ENCODE peak calls at places on chromosomes 5 and 9, in four cellular contexts. J is mammary epithelial cell, A is suprapubic skin, E is body of pancreas. P is an unnamed sample.

GRCh38 chr5:146176805-146177204 is 5.6 kb downstream of the LARS1 start:
- DNase-seq in E (no peak), A (no peak), J (no peak), P (no peak)

GRCh38 chr5:115267617-115268016 is 4.9 kb upstream of the PGGT1B start:
- DNase-seq in A (no peak), J (peak; percentile 17), E (no peak), P (peak; percentile 18)

GRCh38 chr9:35615981-35616680 is 2.1 kb downstream of the CD72 start:
- DNase-seq in A (peak; percentile 65), J (no peak), E (no peak), P (no peak)

GRCh38 chr5:108620516-108620915 is 127.2 kb upstream of the FER start:
- DNase-seq in A (no peak), E (no peak), J (no peak), P (no peak)

GRCh38 chr5:149895416-149896345 is 48.9 kb downstream of the PDE6A start:
- DNase-seq in J (peak; percentile 78), A (no peak), E (no peak), P (no peak)

GRCh38 chr9:91101598-91102168 is 260.0 kb downstream of the AUH start:
- DNase-seq in A (no peak), E (no peak), J (no peak), P (no peak)

GRCh38 chr5:67033893-67034605 is 162.6 kb downstream of the CD180 start:
- DNase-seq in A (no peak), E (no peak), J (no peak), P (peak; percentile 13)

GRCh38 chr9:111038336-111039202 is at the start of gene LPAR1:
- DNase-seq in A (peak; percentile 90), J (peak; percentile 64), E (peak; percentile 46), P (peak; percentile 62)

GRCh38 chr5:66864240-66864884 is 268.2 kb downstream of the MAST4 start:
- DNase-seq in A (no peak), E (no peak), J (peak; percentile 65), P (peak; percentile 60)

GRCh38 chr5:5340206-5340729 is 82.2 kb upstream of the ICE1 start:
- DNase-seq in A (peak; percentile 87), J (peak; percentile 88), E (peak; percentile 35), P (peak; percentile 95)

GRCh38 chr9:95509851-95510529 is 6.8 kb downstream of the PTCH1 start:
- DNase-seq in J (no peak), A (no peak), E (no peak), P (no peak)

GRCh38 chr9:107750741-107751521 is 261.4 kb upstream of the KLF4 start:
- DNase-seq in A (peak; percentile 92), J (peak; percentile 95), E (peak; percentile 83), P (peak; percentile 99)

GRCh38 chr9:35696520-35697215 is 6.9 kb upstream of the TPM2 start:
- DNase-seq in E (peak; percentile 77), J (peak; percentile 42), A (no peak), P (no peak)

GRCh38 chr5:81980598-81981260 is 8.9 kb downstream of the ATG10 start:
- DNase-seq in J (no peak), E (no peak), A (no peak), P (no peak)

GRCh38 chr5:174581483-174581882 is 142.9 kb upstream of the MSX2 start:
- DNase-seq in J (no peak), A (peak; percentile 44), E (peak; percentile 13), P (no peak)

GRCh38 chr5:79436224-79436623 is 77.7 kb downstream of the HOMER1 start:
- DNase-seq in J (peak; percentile 57), E (no peak), A (no peak), P (peak; percentile 91)

GRCh38 chr5:164735334-164735733 is 1229.9 kb downstream of the MAT2B start:
- DNase-seq in A (no peak), E (no peak), J (no peak), P (no peak)

GRCh38 chr9:131803758-131804411 is 64.0 kb upstream of the RAPGEF1 start:
- DNase-seq in E (no peak), J (no peak), A (no peak), P (no peak)

GRCh38 chr5:107553063-107553676 is 117.6 kb downstream of the EFNA5 start:
- DNase-seq in E (no peak), A (no peak), J (peak; percentile 30), P (peak; percentile 49)

GRCh38 chr9:8733096-8733954 is 933.7 kb upstream of the DMAC1 start:
- DNase-seq in E (no peak), J (no peak), A (no peak), P (no peak)

GRCh38 chr9:37503736-37504135 is 18.0 kb downstream of the POLR1E start:
- DNase-seq in E (no peak), A (no peak), J (no peak), P (no peak)

GRCh38 chr9:33082538-33083326 is 6.3 kb upstream of the SMU1 start:
- DNase-seq in E (no peak), J (peak; percentile 37), A (no peak), P (no peak)

GRCh38 chr5:10695055-10695649 is 65.9 kb downstream of the DAP start:
- DNase-seq in A (no peak), E (peak; percentile 88), J (peak; percentile 60), P (peak; percentile 71)

GRCh38 chr9:131410051-131410491 is 16.2 kb downstream of the PRRC2B start:
- DNase-seq in E (no peak), A (no peak), J (peak; percentile 66), P (peak; percentile 79)

GRCh38 chr5:155883966-155884555 is 442.9 kb upstream of the SGCD start:
- DNase-seq in E (no peak), J (no peak), A (no peak), P (no peak)

GRCh38 chr9:31119882-31120481 is 1264.5 kb upstream of the ACO1 start:
- DNase-seq in A (no peak), J (peak; percentile 55), E (no peak), P (no peak)

GRCh38 chr5:74143724-74144330 is 496.7 kb downstream of the ENC1 start:
- DNase-seq in J (no peak), A (no peak), E (no peak), P (no peak)

GRCh38 chr5:114249838-114250237 is 112.0 kb upstream of the KCNN2 start:
- DNase-seq in E (no peak), A (no peak), J (no peak), P (peak; percentile 37)

GRCh38 chr5:172502969-172503368 is 48.6 kb upstream of the SH3PXD2B start:
- DNase-seq in J (no peak), E (no peak), A (peak; percentile 54), P (no peak)

GRCh38 chr9:124480621-124480981 is 26.6 kb downstream of the NR5A1 start:
- DNase-seq in A (no peak), J (peak; percentile 20), E (no peak), P (peak; percentile 3)

GRCh38 chr5:15009420-15009819 is 137.8 kb upstream of the ANKH start:
- DNase-seq in A (no peak), J (peak; percentile 74), E (peak; percentile 58), P (peak; percentile 23)

GRCh38 chr5:169200086-169200778 is 100.7 kb downstream of the SLIT3 start:
- DNase-seq in E (no peak), A (no peak), J (no peak), P (peak; percentile 22)

GRCh38 chr9:95980262-95981125 is 105.0 kb downstream of the ERCC6L2 start:
- DNase-seq in A (no peak), J (no peak), E (no peak), P (peak; percentile 50)

GRCh38 chr5:72814104-72814503 is 2.4 kb upstream of the TNPO1 start:
- DNase-seq in A (no peak), E (no peak), J (no peak), P (no peak)

GRCh38 chr9:114318416-114318815 is 4.5 kb upstream of the ORM1 start:
- DNase-seq in A (peak; percentile 32), E (peak; percentile 3), J (no peak), P (no peak)

GRCh38 chr9:27425827-27426716 is 98.0 kb upstream of the IFNK start:
- DNase-seq in J (no peak), A (no peak), E (no peak), P (no peak)

GRCh38 chr5:180323929-180324632 is 29.1 kb downstream of the GFPT2 start:
- DNase-seq in E (no peak), A (no peak), J (peak; percentile 35), P (peak; percentile 61)

GRCh38 chr9:74284596-74284995 is 212.5 kb upstream of the RORB start:
- DNase-seq in J (no peak), E (no peak), A (no peak), P (no peak)

GRCh38 chr9:4333231-4333740 is 33.4 kb upstream of the GLIS3 start:
- DNase-seq in E (no peak), J (no peak), A (no peak), P (peak; percentile 26)

GRCh38 chr9:4324513-4324912 is 24.6 kb upstream of the GLIS3 start:
- DNase-seq in J (no peak), E (no peak), A (no peak), P (peak; percentile 84)

GRCh38 chr9:4325113-4325512 is 25.2 kb upstream of the GLIS3 start:
- DNase-seq in E (no peak), A (no peak), J (no peak), P (no peak)

GRCh38 chr9:4328723-4329122 is 28.9 kb upstream of the GLIS3 start:
- DNase-seq in E (no peak), J (peak; percentile 45), A (no peak), P (no peak)

GRCh38 chr9:4327504-4328191 is 27.8 kb upstream of the GLIS3 start:
- DNase-seq in A (no peak), J (peak; percentile 18), E (no peak), P (peak; percentile 70)
- TF ChIP-seq CTCF in A (no peak), J (no peak), E (no peak), P (peak; percentile 19)

DNA sequence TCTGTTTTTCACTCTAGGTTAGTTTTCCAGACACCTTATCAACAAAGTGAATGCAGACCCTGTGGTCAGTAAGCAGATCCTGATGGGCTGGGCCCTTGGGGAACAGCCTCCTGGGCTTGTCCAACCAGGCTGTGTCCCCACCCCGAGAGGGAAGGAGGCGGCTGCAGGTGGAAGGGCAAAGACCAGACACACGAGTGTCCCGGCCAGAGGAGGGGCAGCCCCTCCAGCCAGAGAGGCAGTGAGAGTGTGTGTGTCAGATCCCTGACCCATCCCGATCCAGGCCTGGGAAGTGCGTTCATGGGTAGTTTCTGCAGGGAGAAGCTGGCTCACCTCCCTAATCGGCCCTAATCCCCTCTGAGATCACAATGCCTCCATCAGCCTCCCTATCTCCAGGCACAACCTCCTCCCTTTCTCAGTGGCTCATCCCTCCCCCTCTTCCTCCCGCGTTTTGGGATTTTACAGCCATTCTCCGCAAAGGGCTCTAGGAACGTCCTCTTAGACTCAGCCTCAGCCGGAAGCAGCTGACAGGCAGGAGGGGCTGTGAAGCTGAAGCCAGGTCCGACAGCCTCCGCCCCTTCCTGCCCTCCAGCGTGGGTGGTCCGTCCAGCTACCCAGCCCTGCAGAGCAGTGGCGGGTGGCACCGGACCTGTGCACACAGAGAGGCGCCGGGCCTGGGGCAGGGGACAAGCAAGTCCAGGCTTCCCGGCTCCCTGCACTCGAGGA is 9.7 kb downstream of the SLC12A7 start:
- DNase-seq in A (no peak), J (no peak), E (no peak), P (no peak)
- H3K4me3 ChIP-seq in A (no peak overlapping the region), J (no peak overlapping the region), E (no peak overlapping the region), P (no peak overlapping the region)

GRCh38 chr9:72753261-72753893 is 199.5 kb downstream of the ALDH1A1 start:
- DNase-seq in J (no peak), A (no peak), E (no peak), P (peak; percentile 11)
- TF ChIP-seq CTCF in J (peak; percentile 62), A (no peak), E (no peak), P (peak; percentile 52)

DNA sequence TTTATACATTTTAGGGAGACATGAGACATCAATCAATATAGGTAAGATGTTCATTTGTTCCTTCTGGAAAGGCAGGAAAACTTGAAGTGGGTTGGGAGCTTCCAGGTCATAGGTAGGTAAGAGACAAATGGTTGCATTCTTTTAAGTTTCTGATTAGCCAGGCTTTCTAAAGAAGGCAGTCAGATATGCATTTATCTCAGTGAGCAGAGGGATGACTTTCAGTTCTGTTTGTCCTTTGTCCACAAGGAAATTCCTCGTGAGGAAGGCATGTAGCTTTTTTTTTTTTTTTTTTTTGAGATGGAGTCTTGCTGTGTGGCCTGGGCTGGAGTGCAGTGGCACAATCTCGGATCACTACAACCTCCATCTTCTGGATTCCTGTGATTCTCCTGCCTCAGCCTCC is 155.3 kb upstream of the ABCA1 start:
- DNase-seq in E (no peak), A (no peak), J (no peak), P (no peak)
- H3K4me3 ChIP-seq in E (no peak overlapping the region), A (no peak overlapping the region), J (no peak overlapping the region), P (no peak overlapping the region)